ENCODE peak calls at places on chromosomes 13 and 19, in five cellular contexts. K is gastrocnemius medialis; B is tibial nerve; O is left ventricle myocardium inferior; X is CD4-positive, alpha-beta T cell. F is an unnamed sample.

GRCh38 chr13:82092312-82092711 is 1751.4 kb upstream of the SPRY2 start:
- DNase-seq in B (no peak), O (no peak), K (no peak), X (no peak), F (no peak)

GRCh38 chr13:81140675-81141074 is 799.7 kb upstream of the SPRY2 start:
- DNase-seq in B (no peak), K (no peak), X (no peak), O (no peak), F (no peak)

GRCh38 chr19:28908941-28909340 is 304.0 kb downstream of the UQCRFS1 start:
- DNase-seq in X (no peak), K (no peak), B (no peak), O (no peak), F (no peak)

GRCh38 chr13:94079876-94080275 is 399.6 kb downstream of the DCT start:
- DNase-seq in K (no peak), B (no peak), X (no peak), O (no peak), F (no peak)

GRCh38 chr13:49995535-49996165 is 1.2 kb upstream of the TRIM13 start:
- DNase-seq in X (no peak), B (no peak), O (no peak), K (no peak), F (no peak)

GRCh38 chr13:73702419-73703071 is 431.7 kb downstream of the KLF12 start:
- DNase-seq in K (no peak), B (no peak), X (peak; percentile 37), O (no peak), F (no peak)

GRCh38 chr19:39810424-39810823 is 23.5 kb downstream of the DYRK1B start:
- DNase-seq in X (no peak), O (no peak), K (no peak), B (no peak), F (no peak)

GRCh38 chr19:18526316-18526715 is 4.4 kb upstream of the ELL start:
- DNase-seq in O (no peak), K (no peak), X (no peak), B (no peak), F (no peak)

GRCh38 chr13:95145587-95145986 is 155.7 kb downstream of the ABCC4 start:
- DNase-seq in B (no peak), O (no peak), K (no peak), X (no peak), F (no peak)

GRCh38 chr19:23527797-23528196 is 132.5 kb upstream of the ZNF91 start:
- DNase-seq in B (no peak), K (no peak), O (no peak), X (no peak), F (no peak)

GRCh38 chr13:78147905-78148304 is 229.3 kb upstream of the EDNRB start:
- DNase-seq in O (no peak), K (no peak), X (no peak), B (no peak), F (no peak)

GRCh38 chr19:45507864-45508680 is 793 bp downstream of the VASP start:
- DNase-seq in B (no peak), K (no peak), O (no peak), X (no peak), F (no peak)

GRCh38 chr19:56765107-56765506 is 75.4 kb downstream of the PEG3 start:
- DNase-seq in B (no peak), X (no peak), O (peak; percentile 74), K (no peak), F (peak; percentile 68)

GRCh38 chr19:55820037-55820436 is 11.8 kb downstream of the NLRP11 start:
- DNase-seq in B (no peak), X (no peak), O (no peak), K (no peak), F (no peak)

GRCh38 chr19:2495651-2496316 is 19.9 kb downstream of the GADD45B start:
- DNase-seq in O (no peak), K (peak; percentile 42), B (no peak), X (no peak), F (peak; percentile 77)

GRCh38 chr19:55383789-55384575 is at the start of gene TMEM238:
- DNase-seq in O (peak; percentile 46), X (peak; percentile 16), B (no peak), K (no peak), F (peak; percentile 39)

GRCh38 chr13:33326723-33327122 is 41.2 kb upstream of the STARD13 start:
- DNase-seq in O (no peak), X (no peak), K (no peak), B (no peak), F (no peak)

GRCh38 chr19:3159565-3159964 is 19.0 kb upstream of the S1PR4 start:
- DNase-seq in X (no peak), O (no peak), B (no peak), K (no peak), F (no peak)

DNA sequence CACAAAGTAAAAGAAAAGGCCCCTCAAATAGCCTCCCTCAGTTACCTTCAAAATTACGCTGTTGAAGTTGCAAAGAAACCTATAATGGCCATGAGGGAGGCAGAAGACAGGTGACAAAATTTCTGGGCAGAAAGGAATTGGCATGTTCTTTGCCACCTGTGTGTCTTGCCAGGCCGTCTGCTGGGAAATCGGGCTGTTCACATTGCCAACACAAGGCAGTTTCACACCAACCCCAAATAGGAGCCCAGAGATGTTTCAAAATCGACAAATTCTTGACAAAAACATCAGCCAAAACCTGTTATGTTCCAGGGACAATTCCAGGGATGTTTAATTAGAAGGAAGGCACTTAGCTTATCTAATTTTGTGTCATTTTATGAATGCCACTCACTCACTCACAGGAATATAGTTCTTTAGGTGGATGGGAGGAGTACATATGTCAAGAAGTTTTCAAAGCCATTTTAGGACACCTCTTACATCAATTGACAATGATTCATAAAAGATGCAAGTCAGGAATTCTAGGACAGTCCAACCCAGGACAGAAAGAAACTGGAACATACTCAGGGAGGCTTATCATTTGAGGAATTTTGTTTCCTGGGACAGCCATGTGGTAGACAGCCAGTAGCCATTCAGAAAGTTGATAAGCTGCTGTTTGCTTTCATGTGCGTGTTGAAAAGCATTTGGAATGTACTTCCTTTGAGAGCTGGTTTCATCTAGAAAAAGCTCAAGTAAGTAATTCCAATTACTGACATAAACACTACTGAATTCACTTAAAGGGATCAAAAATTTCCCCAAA is 164.6 kb downstream of the RGCC start:
- DNase-seq in B (no peak), X (no peak), K (no peak), O (no peak), F (no peak)
- H3K9me3 ChIP-seq in B (no peaks in the 10 kb centered on the region), X (no peaks in the 10 kb centered on the region), K (no peaks in the 10 kb centered on the region), O (peaks cover 5% of the 10 kb centered on the region), F (no peaks in the 10 kb centered on the region)

GRCh38 chr19:52464798-52465470 is 11.6 kb downstream of the ZNF578 start:
- DNase-seq in O (no peak), B (no peak), K (no peak), X (no peak), F (no peak)
- TF ChIP-seq CTCF in O (no peak), B (no peak), K (no peak), X (no peak), F (no peak)

DNA sequence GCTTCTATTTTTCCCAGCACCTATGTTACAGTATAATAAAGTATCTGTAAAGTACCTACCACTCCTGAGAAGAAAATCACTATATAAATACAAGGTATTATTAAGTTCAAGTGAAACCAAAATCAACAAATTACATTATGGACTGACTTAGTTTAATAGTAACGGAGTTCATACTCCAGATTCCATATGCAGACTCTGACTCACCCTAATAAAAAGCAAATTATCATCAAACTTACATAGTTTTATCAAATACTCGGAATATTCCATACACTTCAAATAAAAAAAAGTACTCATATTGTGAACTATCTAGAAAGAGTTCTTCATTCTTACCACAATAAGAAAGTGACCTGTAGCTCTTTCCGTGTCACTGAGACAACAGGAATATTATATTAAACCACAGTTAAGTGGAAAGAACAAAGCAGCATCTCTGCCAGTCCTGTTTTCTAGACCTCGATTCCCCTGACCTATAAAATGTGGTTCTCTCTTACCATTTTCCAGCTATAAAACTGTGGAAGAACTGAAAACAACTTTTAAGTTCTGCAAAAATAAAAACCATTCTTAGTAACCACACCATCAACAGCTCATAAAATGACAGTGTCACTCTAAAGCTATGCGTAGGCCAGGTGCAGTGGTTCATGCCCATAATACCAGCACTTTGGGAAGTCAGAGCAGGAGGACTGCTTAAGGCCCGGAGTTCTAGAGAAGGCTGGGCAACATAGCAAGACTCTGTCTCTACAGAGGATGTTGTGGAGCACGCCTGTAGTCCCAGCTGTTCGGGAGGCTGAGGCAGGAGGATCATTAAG is 42.6 kb downstream of the USP12 start:
- DNase-seq in B (no peak), O (no peak), X (no peak), K (no peak), F (no peak)
- H3K9me3 ChIP-seq in B (no peaks in the 10 kb centered on the region), O (peaks cover 14% of the 10 kb centered on the region), X (no peaks in the 10 kb centered on the region), K (no peaks in the 10 kb centered on the region), F (no peaks in the 10 kb centered on the region)

GRCh38 chr19:918481-919156 is 1.5 kb downstream of the KISS1R start:
- DNase-seq in K (no peak), O (no peak), B (no peak), X (no peak), F (no peak)

GRCh38 chr19:918152-918437 is 962 bp downstream of the KISS1R start:
- DNase-seq in X (no peak), O (no peak), K (no peak), B (no peak), F (no peak)

GRCh38 chr19:917323-918151 is at the start of gene KISS1R:
- DNase-seq in K (no peak), B (no peak), O (no peak), X (no peak), F (no peak)

GRCh38 chr19:919157-920050 is 2.3 kb downstream of the KISS1R start:
- DNase-seq in K (no peak), X (no peak), B (no peak), O (no peak), F (no peak)

DNA sequence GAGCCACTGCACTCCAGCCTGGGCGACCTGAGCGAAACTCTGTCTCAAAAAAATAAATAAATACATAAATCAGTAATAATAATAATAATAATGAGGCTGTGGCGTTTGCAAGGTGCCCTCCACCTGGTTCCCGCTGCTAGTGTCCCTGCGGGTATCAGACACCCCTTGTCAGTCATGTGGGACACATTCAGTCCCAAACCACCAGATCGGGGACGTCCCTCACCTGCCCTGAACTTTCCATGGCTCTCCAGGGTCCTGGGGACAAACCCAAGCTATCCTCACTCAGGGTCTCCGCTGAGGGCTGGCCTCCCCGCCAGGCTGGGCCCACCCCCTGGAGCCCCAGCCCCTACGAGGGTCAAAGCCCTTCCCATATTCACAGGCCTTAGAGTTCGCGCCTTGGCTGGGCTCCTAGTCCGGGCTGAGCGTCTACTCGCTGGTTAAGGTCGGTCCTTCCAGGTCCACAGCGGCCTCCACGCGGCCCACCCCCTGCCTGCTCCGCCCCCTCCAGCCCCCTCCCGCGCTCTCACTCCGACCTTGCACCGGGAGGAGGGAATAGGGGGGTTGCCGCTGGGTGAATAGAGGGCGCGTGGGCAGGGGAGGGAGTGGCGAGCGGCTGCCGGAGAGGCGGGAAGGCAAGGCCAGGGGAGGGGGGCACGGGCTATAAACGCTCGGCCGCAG is 349 bp upstream of the KISS1R start:
- DNase-seq in B (no peak), K (no peak), X (no peak), O (no peak), F (no peak)
- TF ChIP-seq CTCF in B (no peak), K (no peak), X (no peak), O (no peak), F (no peak)